ENCODE peak calls at places on chromosomes 16 and 17, in five cellular contexts. N is AG04450, Q is keratinocyte, M is left ventricle myocardium inferior, K is PC-3. F is an unnamed sample.

GRCh38 chr16:1044515-1045362 is 27.8 kb upstream of the SSTR5 start:
- DNase-seq in N (no peak), Q (no peak), M (no peak), K (no peak), F (no peak)

GRCh38 chr16:4692460-4693295 is 684 bp upstream of the NUDT16L1 start:
- DNase-seq in N (no peak), Q (no peak), M (no peak), K (no peak), F (no peak)

GRCh38 chr17:19409509-19409908 is 1.5 kb upstream of the RNF112 start:
- DNase-seq in N (peak; percentile 74), Q (peak; percentile 53), M (no peak), K (peak; percentile 43), F (peak; percentile 60)

GRCh38 chr16:1771072-1771863 is at the start of gene NME3:
- DNase-seq in N (no peak), Q (no peak), M (peak; percentile 86), K (peak; percentile 58), F (no peak)

GRCh38 chr17:32015245-32016013 is 8.2 kb downstream of the LRRC37B start:
- DNase-seq in N (no peak), Q (no peak), M (no peak), K (peak; percentile 86), F (no peak)

GRCh38 chr17:58092101-58092796 is 9.0 kb downstream of the DYNLL2 start:
- DNase-seq in N (no peak), Q (no peak), M (no peak), K (no peak), F (no peak)

GRCh38 chr17:30921544-30922196 is at the start of gene ADAP2:
- DNase-seq in N (no peak), Q (no peak), M (peak; percentile 68), K (peak; percentile 36), F (no peak)

GRCh38 chr17:77887464-77888241 is 70.8 kb upstream of the TNRC6C start:
- DNase-seq in N (peak; percentile 16), Q (no peak), M (peak; percentile 88), K (no peak), F (no peak)

GRCh38 chr17:81278831-81279230 is 16.3 kb downstream of the SLC38A10 start:
- DNase-seq in N (no peak), Q (no peak), M (no peak), K (no peak), F (no peak)
- H3K27ac ChIP-seq in N (no peak overlapping the region), Q (no peak overlapping the region), M (peak overlapping the region; percentile 81), K (no peak overlapping the region), F (no peak overlapping the region)

GRCh38 chr16:89595330-89596060 is 17.9 kb upstream of the DPEP1 start:
- DNase-seq in N (no peak), Q (no peak), M (no peak), K (no peak), F (no peak)

GRCh38 chr16:89598199-89598598 is 15.2 kb upstream of the DPEP1 start:
- DNase-seq in N (no peak), Q (no peak), M (no peak), K (no peak), F (no peak)

GRCh38 chr16:89596061-89596689 is 17.3 kb upstream of the DPEP1 start:
- DNase-seq in N (no peak), Q (no peak), M (no peak), K (no peak), F (no peak)

GRCh38 chr16:89596957-89597644 is 16.3 kb upstream of the DPEP1 start:
- DNase-seq in N (no peak), Q (no peak), M (no peak), K (no peak), F (no peak)

DNA sequence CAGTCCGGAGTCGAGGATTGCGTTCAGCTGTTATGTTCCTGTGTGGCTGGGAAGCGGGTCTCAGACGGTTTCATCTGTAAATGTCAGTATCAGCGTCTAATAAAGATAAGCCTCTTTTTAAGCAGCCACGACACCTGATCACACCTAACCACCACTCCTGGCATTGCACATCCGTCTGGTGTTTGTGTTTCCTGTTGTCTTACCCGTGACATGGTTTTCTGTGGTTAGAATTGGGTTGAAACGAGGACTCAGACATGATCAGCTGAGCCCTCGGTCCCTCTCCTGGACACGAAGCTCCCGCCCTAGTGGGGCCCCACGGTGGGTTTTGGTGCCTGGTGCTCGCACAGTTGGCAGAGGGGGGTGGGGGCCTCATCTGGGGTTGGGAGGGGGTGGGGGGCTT is 18.3 kb downstream of the CPNE7 start:
- DNase-seq in N (no peak), Q (no peak), M (no peak), K (no peak), F (no peak)
- H3K27ac ChIP-seq in N (no peak overlapping the region), Q (no peak overlapping the region), M (no peak overlapping the region), K (no peak overlapping the region), F (no peak overlapping the region)

GRCh38 chr16:89920723-89921122 is 2.1 kb downstream of the MC1R start:
- DNase-seq in N (no peak), Q (no peak), M (no peak), K (no peak), F (no peak)

GRCh38 chr16:89915303-89916232 is 3.1 kb upstream of the MC1R start:
- DNase-seq in N (no peak), Q (no peak), M (no peak), K (no peak), F (no peak)

GRCh38 chr16:89919535-89920406 is 1.1 kb downstream of the MC1R start:
- DNase-seq in N (no peak), Q (no peak), M (no peak), K (no peak), F (no peak)

GRCh38 chr16:89918453-89919347 is at the start of gene MC1R:
- DNase-seq in N (no peak), Q (no peak), M (no peak), K (no peak), F (no peak)

GRCh38 chr16:89917773-89918452 is 749 bp upstream of the MC1R start:
- DNase-seq in N (no peak), Q (no peak), M (peak; percentile 85), K (peak; percentile 63), F (no peak)
- H3K27ac ChIP-seq in N (peak overlapping the region; percentile 68), Q (no peak overlapping the region), M (peak overlapping the region; percentile 70), K (peak overlapping the region; percentile 46), F (peak overlapping the region; percentile 26)

GRCh38 chr17:7852262-7852670 is 2.6 kb upstream of the TMEM88 start:
- DNase-seq in N (no peak), Q (no peak), M (no peak), K (no peak), F (no peak)
- H3K27ac ChIP-seq in N (no peak overlapping the region), Q (no peak overlapping the region), M (peak overlapping the region; percentile 99), K (no peak overlapping the region), F (no peak overlapping the region)

DNA sequence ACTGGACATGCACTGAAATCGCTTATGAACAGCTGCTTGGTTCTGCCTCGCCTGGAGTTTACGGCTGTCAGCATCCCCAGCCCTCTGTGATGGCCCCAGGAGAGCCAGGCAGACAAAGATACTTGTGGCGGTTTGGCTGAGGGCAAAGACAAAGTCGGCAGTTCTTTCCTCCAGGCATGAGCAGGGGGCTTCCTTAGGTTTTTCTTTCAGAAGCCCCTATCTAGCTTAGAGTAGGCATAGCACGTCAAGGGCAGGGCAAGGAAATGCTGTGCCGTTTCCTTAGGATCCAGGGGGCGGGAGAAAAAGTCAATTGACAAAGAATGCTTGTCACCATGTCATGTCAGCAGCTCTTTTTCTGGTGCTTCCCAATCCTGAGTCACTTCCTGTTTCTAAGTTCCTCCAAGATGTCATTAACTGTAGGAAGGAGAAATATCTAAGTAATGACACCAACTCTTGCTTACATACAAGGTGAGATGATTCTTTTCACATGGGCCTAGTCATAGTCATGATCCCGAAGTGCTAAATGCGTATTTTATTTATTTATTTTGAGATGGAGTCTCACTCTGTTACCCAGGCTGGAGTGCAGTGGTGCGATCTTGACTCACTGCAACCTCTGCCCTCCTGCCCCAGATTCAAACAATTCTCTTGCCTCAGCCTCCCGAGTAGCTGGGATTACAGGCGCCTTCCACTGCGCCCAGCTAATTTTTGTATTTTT is 35.2 kb downstream of the GJC1 start:
- DNase-seq in N (peak; percentile 71), Q (peak; percentile 59), M (no peak), K (peak; percentile 94), F (peak; percentile 56)
- H3K27ac ChIP-seq in N (peak overlapping the region; percentile 96), Q (peak overlapping the region; percentile 51), M (peak overlapping the region; percentile 86), K (peak overlapping the region; percentile 82), F (peak overlapping the region; percentile 69)

GRCh38 chr17:17177186-17177585 is 28.9 kb downstream of the PLD6 start:
- DNase-seq in N (no peak), Q (no peak), M (no peak), K (no peak), F (no peak)

GRCh38 chr17:17175340-17175739 is 30.8 kb downstream of the PLD6 start:
- DNase-seq in N (no peak), Q (no peak), M (no peak), K (no peak), F (no peak)

GRCh38 chr17:17176341-17176740 is 29.8 kb downstream of the PLD6 start:
- DNase-seq in N (no peak), Q (no peak), M (no peak), K (no peak), F (no peak)

GRCh38 chr17:17173921-17174320 is 32.2 kb downstream of the PLD6 start:
- DNase-seq in N (no peak), Q (no peak), M (no peak), K (no peak), F (no peak)

GRCh38 chr17:17175917-17176316 is 30.2 kb downstream of the PLD6 start:
- DNase-seq in N (no peak), Q (no peak), M (no peak), K (no peak), F (no peak)
- H3K27ac ChIP-seq in N (no peak overlapping the region), Q (no peak overlapping the region), M (no peak overlapping the region), K (no peak overlapping the region), F (no peak overlapping the region)